ENCODE peak calls at places on chromosomes 16 and 17, in five cellular contexts. H is nephron progenitor cell, X is amniotic stem cell, K is body of pancreas, M is renal cortical epithelial cell. C is an unnamed sample.
A peak's percentile ranks its signal among the peaks of the same experiment; 100 is the strongest.

GRCh38 chr17:71084219-71084618 is 914.9 kb downstream of the KCNJ2 start:
- DNase-seq in H (peak; percentile 57), X (no peak), K (peak; percentile 63), M (peak; percentile 11), C (peak; percentile 27)

GRCh38 chr16:24428751-24429150 is 110.6 kb upstream of the RBBP6 start:
- DNase-seq in H (no peak), X (no peak), K (no peak), M (no peak), C (no peak)

GRCh38 chr16:85819245-85819644 is 19.8 kb downstream of the COX4I1 start:
- DNase-seq in H (peak; percentile 91), X (peak; percentile 57), K (peak; percentile 90), M (peak; percentile 59), C (peak; percentile 41)

GRCh38 chr16:75379339-75379738 is 54.0 kb downstream of the CFDP1 start:
- DNase-seq in H (no peak), X (no peak), K (no peak), M (no peak), C (no peak)

GRCh38 chr17:28511858-28512461 is 5.8 kb downstream of the FOXN1 start:
- DNase-seq in H (no peak), X (no peak), K (no peak), M (no peak), C (no peak)

GRCh38 chr17:82932146-82933005 is 92.6 kb upstream of the ZNF750 start:
- DNase-seq in H (no peak), X (peak; percentile 19), K (no peak), M (no peak), C (no peak)

GRCh38 chr17:37483311-37484039 is 6.2 kb upstream of the DUSP14 start:
- DNase-seq in H (no peak), X (no peak), K (no peak), M (peak; percentile 33), C (no peak)

GRCh38 chr17:79506150-79506870 is 104.5 kb downstream of the RBFOX3 start:
- DNase-seq in H (no peak), X (no peak), K (no peak), M (no peak), C (no peak)

GRCh38 chr17:6492892-6493674 is 48.8 kb downstream of the PIMREG start:
- DNase-seq in H (no peak), X (no peak), K (no peak), M (no peak), C (no peak)

GRCh38 chr16:27644165-27644564 is 94.2 kb downstream of the KATNIP start:
- DNase-seq in H (no peak), X (no peak), K (no peak), M (no peak), C (no peak)

GRCh38 chr17:39151680-39152058 is 232 bp upstream of the PLXDC1 start:
- DNase-seq in H (peak; percentile 28), X (no peak), K (no peak), M (no peak), C (no peak)

GRCh38 chr17:78231991-78232759 is 744 bp downstream of the TMEM235 start:
- DNase-seq in H (peak; percentile 72), X (no peak), K (no peak), M (no peak), C (no peak)

GRCh38 chr17:39152134-39152884 is 872 bp upstream of the PLXDC1 start:
- DNase-seq in H (peak; percentile 40), X (no peak), K (no peak), M (no peak), C (no peak)

GRCh38 chr17:39813631-39814030 is 50.5 kb downstream of the IKZF3 start:
- DNase-seq in H (no peak), X (no peak), K (no peak), M (no peak), C (no peak)

GRCh38 chr17:1232786-1233185 is 37.5 kb upstream of the BHLHA9 start:
- DNase-seq in H (no peak), X (no peak), K (no peak), M (no peak), C (no peak)

GRCh38 chr17:49365667-49366066 is 3.6 kb upstream of the ZNF652 start:
- DNase-seq in H (no peak), X (no peak), K (peak; percentile 19), M (no peak), C (no peak)

GRCh38 chr17:45147102-45147580 is 1.1 kb upstream of the HEXIM1 start:
- DNase-seq in H (no peak), X (no peak), K (peak; percentile 67), M (peak; percentile 41), C (peak; percentile 85)